ENCODE peak calls at places on chromosomes 12 and 14, in nine cellular contexts. One of them, this sample, is unnamed.

GRCh38 chr14:91554535-91555332 is 44.6 kb upstream of the PPP4R3A start:
- DNase-seq in NCI-H2081 treated with DMSO at 0.1 percent for 48 hours: no peak
- DNase-seq in H7: no peak
- DNase-seq in frontal cortex: no peak
- DNase-seq in NCI-H510A treated with DMSO at 0.1 percent for 48 hours: no peak
- DNase-seq in ELF-1: peak
- DNase-seq in NCI-H446: no peak
- DNase-seq in stimulated activated CD8-positive, alpha-beta memory T cell treated with anti-CD3 and anti-CD28 coated beads, Interleukin-7, amount 100 ng/mL, for 1 hour: no peak
- DNase-seq in Right ventricle myocardium superior: no peak
- DNase-seq in this sample: no peak

GRCh38 chr12:56157201-56158028 is 744 bp upstream of the MYL6 start:
- DNase-seq in frontal cortex: peak
- DNase-seq in Right ventricle myocardium superior: peak
- DNase-seq in NCI-H510A treated with DMSO at 0.1 percent for 48 hours: peak
- DNase-seq in NCI-H446: peak
- DNase-seq in ELF-1: peak
- DNase-seq in stimulated activated CD8-positive, alpha-beta memory T cell treated with anti-CD3 and anti-CD28 coated beads, Interleukin-7, amount 100 ng/mL, for 1 hour: no peak
- DNase-seq in H7: peak
- DNase-seq in NCI-H2081 treated with DMSO at 0.1 percent for 48 hours: peak
- DNase-seq in this sample: peak

GRCh38 chr12:25052191-25053020 is 103.5 kb upstream of the BCAT1 start:
- DNase-seq in frontal cortex: no peak
- DNase-seq in NCI-H2081 treated with DMSO at 0.1 percent for 48 hours: no peak
- DNase-seq in NCI-H446: no peak
- DNase-seq in H7: no peak
- DNase-seq in stimulated activated CD8-positive, alpha-beta memory T cell treated with anti-CD3 and anti-CD28 coated beads, Interleukin-7, amount 100 ng/mL, for 1 hour: peak
- DNase-seq in Right ventricle myocardium superior: no peak
- DNase-seq in ELF-1: no peak
- DNase-seq in NCI-H510A treated with DMSO at 0.1 percent for 48 hours: no peak
- DNase-seq in this sample: peak

GRCh38 chr12:122867701-122868461 is 28.0 kb downstream of the VPS37B start:
- DNase-seq in NCI-H510A treated with DMSO at 0.1 percent for 48 hours: no peak
- DNase-seq in ELF-1: peak
- DNase-seq in NCI-H446: no peak
- DNase-seq in Right ventricle myocardium superior: peak
- DNase-seq in NCI-H2081 treated with DMSO at 0.1 percent for 48 hours: no peak
- DNase-seq in frontal cortex: no peak
- DNase-seq in H7: peak
- DNase-seq in stimulated activated CD8-positive, alpha-beta memory T cell treated with anti-CD3 and anti-CD28 coated beads, Interleukin-7, amount 100 ng/mL, for 1 hour: no peak
- DNase-seq in this sample: no peak

GRCh38 chr12:9068600-9068999 is 47.1 kb downstream of the A2M start:
- DNase-seq in H7: no peak
- DNase-seq in NCI-H446: no peak
- DNase-seq in frontal cortex: no peak
- DNase-seq in NCI-H2081 treated with DMSO at 0.1 percent for 48 hours: no peak
- DNase-seq in stimulated activated CD8-positive, alpha-beta memory T cell treated with anti-CD3 and anti-CD28 coated beads, Interleukin-7, amount 100 ng/mL, for 1 hour: no peak
- DNase-seq in Right ventricle myocardium superior: no peak
- DNase-seq in NCI-H510A treated with DMSO at 0.1 percent for 48 hours: no peak
- DNase-seq in ELF-1: no peak
- DNase-seq in this sample: no peak

GRCh38 chr14:56002876-56003625 is 115.2 kb upstream of the PELI2 start:
- DNase-seq in NCI-H510A treated with DMSO at 0.1 percent for 48 hours: no peak
- DNase-seq in H7: no peak
- DNase-seq in stimulated activated CD8-positive, alpha-beta memory T cell treated with anti-CD3 and anti-CD28 coated beads, Interleukin-7, amount 100 ng/mL, for 1 hour: no peak
- DNase-seq in Right ventricle myocardium superior: no peak
- DNase-seq in frontal cortex: no peak
- DNase-seq in NCI-H446: no peak
- DNase-seq in ELF-1: no peak
- DNase-seq in NCI-H2081 treated with DMSO at 0.1 percent for 48 hours: no peak
- DNase-seq in this sample: no peak

GRCh38 chr14:68501621-68502052 is 291.2 kb downstream of the ZFP36L1 start:
- DNase-seq in H7: no peak
- DNase-seq in stimulated activated CD8-positive, alpha-beta memory T cell treated with anti-CD3 and anti-CD28 coated beads, Interleukin-7, amount 100 ng/mL, for 1 hour: no peak
- DNase-seq in ELF-1: no peak
- DNase-seq in NCI-H510A treated with DMSO at 0.1 percent for 48 hours: no peak
- DNase-seq in frontal cortex: no peak
- DNase-seq in NCI-H446: no peak
- DNase-seq in Right ventricle myocardium superior: peak
- DNase-seq in NCI-H2081 treated with DMSO at 0.1 percent for 48 hours: no peak
- DNase-seq in this sample: no peak

GRCh38 chr12:64840129-64840528 is 15.7 kb downstream of the TBC1D30 start:
- DNase-seq in ELF-1: no peak
- DNase-seq in stimulated activated CD8-positive, alpha-beta memory T cell treated with anti-CD3 and anti-CD28 coated beads, Interleukin-7, amount 100 ng/mL, for 1 hour: no peak
- DNase-seq in NCI-H446: no peak
- DNase-seq in NCI-H510A treated with DMSO at 0.1 percent for 48 hours: no peak
- DNase-seq in H7: no peak
- DNase-seq in frontal cortex: no peak
- DNase-seq in NCI-H2081 treated with DMSO at 0.1 percent for 48 hours: no peak
- DNase-seq in Right ventricle myocardium superior: no peak
- DNase-seq in this sample: no peak

GRCh38 chr12:51926718-51927117 is 19.4 kb downstream of the ACVRL1 start:
- DNase-seq in ELF-1: peak
- DNase-seq in stimulated activated CD8-positive, alpha-beta memory T cell treated with anti-CD3 and anti-CD28 coated beads, Interleukin-7, amount 100 ng/mL, for 1 hour: peak
- DNase-seq in NCI-H2081 treated with DMSO at 0.1 percent for 48 hours: no peak
- DNase-seq in NCI-H510A treated with DMSO at 0.1 percent for 48 hours: peak
- DNase-seq in frontal cortex: no peak
- DNase-seq in NCI-H446: no peak
- DNase-seq in H7: peak
- DNase-seq in Right ventricle myocardium superior: no peak
- DNase-seq in this sample: no peak

GRCh38 chr12:84408936-84409335 is 503.7 kb downstream of the SLC6A15 start:
- DNase-seq in frontal cortex: no peak
- DNase-seq in stimulated activated CD8-positive, alpha-beta memory T cell treated with anti-CD3 and anti-CD28 coated beads, Interleukin-7, amount 100 ng/mL, for 1 hour: no peak
- DNase-seq in ELF-1: no peak
- DNase-seq in H7: no peak
- DNase-seq in NCI-H510A treated with DMSO at 0.1 percent for 48 hours: no peak
- DNase-seq in NCI-H446: no peak
- DNase-seq in NCI-H2081 treated with DMSO at 0.1 percent for 48 hours: no peak
- DNase-seq in Right ventricle myocardium superior: no peak
- DNase-seq in this sample: no peak

GRCh38 chr14:95469134-95469481 is 47.3 kb downstream of the SYNE3 start:
- DNase-seq in ELF-1: no peak
- DNase-seq in H7: no peak
- DNase-seq in Right ventricle myocardium superior: no peak
- DNase-seq in NCI-H446: no peak
- DNase-seq in NCI-H510A treated with DMSO at 0.1 percent for 48 hours: no peak
- DNase-seq in frontal cortex: no peak
- DNase-seq in NCI-H2081 treated with DMSO at 0.1 percent for 48 hours: no peak
- DNase-seq in stimulated activated CD8-positive, alpha-beta memory T cell treated with anti-CD3 and anti-CD28 coated beads, Interleukin-7, amount 100 ng/mL, for 1 hour: no peak
- DNase-seq in this sample: no peak

GRCh38 chr14:88682495-88683114 is 110.1 kb downstream of the EML5 start:
- DNase-seq in Right ventricle myocardium superior: no peak
- DNase-seq in NCI-H446: no peak
- DNase-seq in ELF-1: peak
- DNase-seq in H7: peak
- DNase-seq in NCI-H510A treated with DMSO at 0.1 percent for 48 hours: no peak
- DNase-seq in frontal cortex: no peak
- DNase-seq in NCI-H2081 treated with DMSO at 0.1 percent for 48 hours: no peak
- DNase-seq in stimulated activated CD8-positive, alpha-beta memory T cell treated with anti-CD3 and anti-CD28 coated beads, Interleukin-7, amount 100 ng/mL, for 1 hour: no peak
- DNase-seq in this sample: no peak

GRCh38 chr14:105500036-105500725 is 9.1 kb downstream of the TEDC1 start:
- DNase-seq in NCI-H446: no peak
- DNase-seq in stimulated activated CD8-positive, alpha-beta memory T cell treated with anti-CD3 and anti-CD28 coated beads, Interleukin-7, amount 100 ng/mL, for 1 hour: no peak
- DNase-seq in frontal cortex: no peak
- DNase-seq in ELF-1: no peak
- DNase-seq in NCI-H2081 treated with DMSO at 0.1 percent for 48 hours: no peak
- DNase-seq in NCI-H510A treated with DMSO at 0.1 percent for 48 hours: no peak
- DNase-seq in Right ventricle myocardium superior: no peak
- DNase-seq in H7: peak
- DNase-seq in this sample: no peak

GRCh38 chr12:13437541-13437940 is 241.0 kb downstream of the EMP1 start:
- DNase-seq in NCI-H510A treated with DMSO at 0.1 percent for 48 hours: no peak
- DNase-seq in NCI-H446: no peak
- DNase-seq in frontal cortex: no peak
- DNase-seq in H7: no peak
- DNase-seq in Right ventricle myocardium superior: no peak
- DNase-seq in stimulated activated CD8-positive, alpha-beta memory T cell treated with anti-CD3 and anti-CD28 coated beads, Interleukin-7, amount 100 ng/mL, for 1 hour: no peak
- DNase-seq in NCI-H2081 treated with DMSO at 0.1 percent for 48 hours: no peak
- DNase-seq in ELF-1: no peak
- DNase-seq in this sample: no peak

GRCh38 chr12:103444983-103445382 is 50.8 kb downstream of the C12orf42 start:
- DNase-seq in Right ventricle myocardium superior: no peak
- DNase-seq in stimulated activated CD8-positive, alpha-beta memory T cell treated with anti-CD3 and anti-CD28 coated beads, Interleukin-7, amount 100 ng/mL, for 1 hour: no peak
- DNase-seq in NCI-H510A treated with DMSO at 0.1 percent for 48 hours: no peak
- DNase-seq in NCI-H2081 treated with DMSO at 0.1 percent for 48 hours: no peak
- DNase-seq in NCI-H446: no peak
- DNase-seq in ELF-1: no peak
- DNase-seq in frontal cortex: no peak
- DNase-seq in H7: no peak
- DNase-seq in this sample: no peak

GRCh38 chr12:16606936-16607335 is 974 bp upstream of the LMO3 start:
- DNase-seq in NCI-H446: no peak
- DNase-seq in Right ventricle myocardium superior: peak
- DNase-seq in frontal cortex: no peak
- DNase-seq in NCI-H2081 treated with DMSO at 0.1 percent for 48 hours: no peak
- DNase-seq in stimulated activated CD8-positive, alpha-beta memory T cell treated with anti-CD3 and anti-CD28 coated beads, Interleukin-7, amount 100 ng/mL, for 1 hour: no peak
- DNase-seq in NCI-H510A treated with DMSO at 0.1 percent for 48 hours: peak
- DNase-seq in H7: no peak
- DNase-seq in ELF-1: peak
- DNase-seq in this sample: peak

GRCh38 chr12:92602476-92602875 is 100.3 kb upstream of the PLEKHG7 start:
- DNase-seq in NCI-H2081 treated with DMSO at 0.1 percent for 48 hours: no peak
- DNase-seq in Right ventricle myocardium superior: no peak
- DNase-seq in NCI-H446: no peak
- DNase-seq in ELF-1: no peak
- DNase-seq in H7: no peak
- DNase-seq in NCI-H510A treated with DMSO at 0.1 percent for 48 hours: no peak
- DNase-seq in frontal cortex: no peak
- DNase-seq in stimulated activated CD8-positive, alpha-beta memory T cell treated with anti-CD3 and anti-CD28 coated beads, Interleukin-7, amount 100 ng/mL, for 1 hour: no peak
- DNase-seq in this sample: no peak

GRCh38 chr12:96274331-96274730 is 80.2 kb downstream of the ELK3 start:
- DNase-seq in ELF-1: no peak
- DNase-seq in NCI-H2081 treated with DMSO at 0.1 percent for 48 hours: no peak
- DNase-seq in NCI-H446: no peak
- DNase-seq in H7: no peak
- DNase-seq in NCI-H510A treated with DMSO at 0.1 percent for 48 hours: no peak
- DNase-seq in Right ventricle myocardium superior: no peak
- DNase-seq in stimulated activated CD8-positive, alpha-beta memory T cell treated with anti-CD3 and anti-CD28 coated beads, Interleukin-7, amount 100 ng/mL, for 1 hour: no peak
- DNase-seq in frontal cortex: no peak
- DNase-seq in this sample: no peak

GRCh38 chr12:56129210-56129691 is 1.2 kb downstream of the ESYT1 start:
- DNase-seq in NCI-H2081 treated with DMSO at 0.1 percent for 48 hours: no peak
- DNase-seq in ELF-1: peak
- DNase-seq in H7: peak
- DNase-seq in NCI-H510A treated with DMSO at 0.1 percent for 48 hours: peak
- DNase-seq in NCI-H446: no peak
- DNase-seq in stimulated activated CD8-positive, alpha-beta memory T cell treated with anti-CD3 and anti-CD28 coated beads, Interleukin-7, amount 100 ng/mL, for 1 hour: peak
- DNase-seq in Right ventricle myocardium superior: peak
- DNase-seq in frontal cortex: peak
- DNase-seq in this sample: no peak

GRCh38 chr12:90234455-90234854 is 525.8 kb upstream of the ATP2B1 start:
- DNase-seq in H7: no peak
- DNase-seq in ELF-1: no peak
- DNase-seq in stimulated activated CD8-positive, alpha-beta memory T cell treated with anti-CD3 and anti-CD28 coated beads, Interleukin-7, amount 100 ng/mL, for 1 hour: no peak
- DNase-seq in NCI-H510A treated with DMSO at 0.1 percent for 48 hours: no peak
- DNase-seq in Right ventricle myocardium superior: no peak
- DNase-seq in NCI-H2081 treated with DMSO at 0.1 percent for 48 hours: no peak
- DNase-seq in frontal cortex: no peak
- DNase-seq in NCI-H446: no peak
- DNase-seq in this sample: peak

GRCh38 chr12:30959778-30960177 is 33.2 kb downstream of the TSPAN11 start:
- DNase-seq in NCI-H446: no peak
- DNase-seq in frontal cortex: no peak
- DNase-seq in Right ventricle myocardium superior: no peak
- DNase-seq in H7: no peak
- DNase-seq in NCI-H510A treated with DMSO at 0.1 percent for 48 hours: no peak
- DNase-seq in ELF-1: no peak
- DNase-seq in stimulated activated CD8-positive, alpha-beta memory T cell treated with anti-CD3 and anti-CD28 coated beads, Interleukin-7, amount 100 ng/mL, for 1 hour: no peak
- DNase-seq in NCI-H2081 treated with DMSO at 0.1 percent for 48 hours: no peak
- DNase-seq in this sample: no peak

GRCh38 chr12:5592313-5592712 is 160.4 kb downstream of the NTF3 start:
- DNase-seq in ELF-1: no peak
- DNase-seq in NCI-H446: no peak
- DNase-seq in NCI-H510A treated with DMSO at 0.1 percent for 48 hours: no peak
- DNase-seq in Right ventricle myocardium superior: no peak
- DNase-seq in H7: no peak
- DNase-seq in NCI-H2081 treated with DMSO at 0.1 percent for 48 hours: no peak
- DNase-seq in frontal cortex: no peak
- DNase-seq in stimulated activated CD8-positive, alpha-beta memory T cell treated with anti-CD3 and anti-CD28 coated beads, Interleukin-7, amount 100 ng/mL, for 1 hour: no peak
- DNase-seq in this sample: no peak

GRCh38 chr12:14185441-14186192 is 179.9 kb upstream of the ATF7IP start:
- DNase-seq in NCI-H2081 treated with DMSO at 0.1 percent for 48 hours: peak
- DNase-seq in NCI-H510A treated with DMSO at 0.1 percent for 48 hours: peak
- DNase-seq in Right ventricle myocardium superior: no peak
- DNase-seq in H7: peak
- DNase-seq in NCI-H446: peak
- DNase-seq in ELF-1: peak
- DNase-seq in frontal cortex: peak
- DNase-seq in stimulated activated CD8-positive, alpha-beta memory T cell treated with anti-CD3 and anti-CD28 coated beads, Interleukin-7, amount 100 ng/mL, for 1 hour: no peak
- DNase-seq in this sample: peak

GRCh38 chr12:53223391-53224267 is 8.4 kb downstream of the RARG start:
- DNase-seq in NCI-H510A treated with DMSO at 0.1 percent for 48 hours: no peak
- DNase-seq in Right ventricle myocardium superior: peak
- DNase-seq in frontal cortex: no peak
- DNase-seq in NCI-H2081 treated with DMSO at 0.1 percent for 48 hours: no peak
- DNase-seq in ELF-1: no peak
- DNase-seq in H7: peak
- DNase-seq in NCI-H446: no peak
- DNase-seq in stimulated activated CD8-positive, alpha-beta memory T cell treated with anti-CD3 and anti-CD28 coated beads, Interleukin-7, amount 100 ng/mL, for 1 hour: no peak
- DNase-seq in this sample: no peak

GRCh38 chr14:79253576-79253975 is 957.7 kb downstream of the DIO2 start:
- DNase-seq in NCI-H2081 treated with DMSO at 0.1 percent for 48 hours: no peak
- DNase-seq in NCI-H510A treated with DMSO at 0.1 percent for 48 hours: no peak
- DNase-seq in H7: no peak
- DNase-seq in ELF-1: no peak
- DNase-seq in stimulated activated CD8-positive, alpha-beta memory T cell treated with anti-CD3 and anti-CD28 coated beads, Interleukin-7, amount 100 ng/mL, for 1 hour: no peak
- DNase-seq in NCI-H446: no peak
- DNase-seq in frontal cortex: no peak
- DNase-seq in Right ventricle myocardium superior: no peak
- DNase-seq in this sample: no peak

GRCh38 chr14:91369628-91370445 is 47.8 kb downstream of the CCDC88C start:
- DNase-seq in Right ventricle myocardium superior: no peak
- DNase-seq in stimulated activated CD8-positive, alpha-beta memory T cell treated with anti-CD3 and anti-CD28 coated beads, Interleukin-7, amount 100 ng/mL, for 1 hour: no peak
- DNase-seq in H7: no peak
- DNase-seq in frontal cortex: no peak
- DNase-seq in NCI-H510A treated with DMSO at 0.1 percent for 48 hours: peak
- DNase-seq in NCI-H2081 treated with DMSO at 0.1 percent for 48 hours: no peak
- DNase-seq in NCI-H446: peak
- DNase-seq in ELF-1: peak
- DNase-seq in this sample: peak

GRCh38 chr12:108570743-108571603 is 8.6 kb downstream of the ISCU start:
- DNase-seq in Right ventricle myocardium superior: no peak
- DNase-seq in stimulated activated CD8-positive, alpha-beta memory T cell treated with anti-CD3 and anti-CD28 coated beads, Interleukin-7, amount 100 ng/mL, for 1 hour: no peak
- DNase-seq in NCI-H2081 treated with DMSO at 0.1 percent for 48 hours: no peak
- DNase-seq in ELF-1: no peak
- DNase-seq in NCI-H510A treated with DMSO at 0.1 percent for 48 hours: no peak
- DNase-seq in NCI-H446: no peak
- DNase-seq in H7: peak
- DNase-seq in frontal cortex: no peak
- DNase-seq in this sample: peak

GRCh38 chr12:83753205-83753604 is 1066.5 kb downstream of the TMTC2 start:
- DNase-seq in NCI-H2081 treated with DMSO at 0.1 percent for 48 hours: no peak
- DNase-seq in ELF-1: no peak
- DNase-seq in NCI-H510A treated with DMSO at 0.1 percent for 48 hours: no peak
- DNase-seq in Right ventricle myocardium superior: no peak
- DNase-seq in H7: no peak
- DNase-seq in frontal cortex: no peak
- DNase-seq in NCI-H446: no peak
- DNase-seq in stimulated activated CD8-positive, alpha-beta memory T cell treated with anti-CD3 and anti-CD28 coated beads, Interleukin-7, amount 100 ng/mL, for 1 hour: no peak
- DNase-seq in this sample: no peak

GRCh38 chr12:111444706-111445310 is 39.1 kb downstream of the SH2B3 start:
- DNase-seq in ELF-1: peak
- DNase-seq in H7: peak
- DNase-seq in frontal cortex: no peak
- DNase-seq in stimulated activated CD8-positive, alpha-beta memory T cell treated with anti-CD3 and anti-CD28 coated beads, Interleukin-7, amount 100 ng/mL, for 1 hour: peak
- DNase-seq in Right ventricle myocardium superior: peak
- DNase-seq in NCI-H510A treated with DMSO at 0.1 percent for 48 hours: peak
- DNase-seq in NCI-H2081 treated with DMSO at 0.1 percent for 48 hours: no peak
- DNase-seq in NCI-H446: no peak
- DNase-seq in this sample: no peak

This sample was measured in NCI-H1694 treated with DMSO at 0.1 percent for 48 hours.